ENCODE peak calls at places on chromosomes 6 and 20, in six cellular contexts. D, Y, P, R, X and O are unnamed samples.
A peak's percentile ranks its signal among the peaks of the same experiment; 100 is the strongest.

GRCh38 chr20:44730441-44730840 is 15.2 kb upstream of the KCNK15 start:
- DNase-seq in D (no peak), Y (no peak), P (no peak), R (peak; percentile 77), X (no peak), O (no peak)

GRCh38 chr6:31874836-31875572 is 3.8 kb downstream of the SLC44A4 start:
- DNase-seq in D (no peak), Y (no peak), P (no peak), R (peak; percentile 66), X (no peak), O (no peak)

GRCh38 chr6:169251371-169251802 is 2.3 kb downstream of the THBS2 start:
- DNase-seq in D (no peak), Y (no peak), P (no peak), R (no peak), X (peak; percentile 10), O (no peak)

GRCh38 chr6:53311586-53311935 is 37.2 kb downstream of the ELOVL5 start:
- DNase-seq in D (no peak), Y (no peak), P (no peak), R (no peak), X (no peak), O (no peak)

GRCh38 chr6:152085533-152085932 is 278.1 kb downstream of the ESR1 start:
- DNase-seq in D (no peak), Y (no peak), P (no peak), R (peak; percentile 24), X (no peak), O (no peak)

GRCh38 chr6:1075444-1075843 is 236.5 kb upstream of the FOXQ1 start:
- DNase-seq in D (no peak), Y (no peak), P (no peak), R (peak; percentile 42), X (no peak), O (no peak)

GRCh38 chr6:154488802-154489437 is 21.6 kb downstream of the CNKSR3 start:
- DNase-seq in D (no peak), Y (no peak), P (no peak), R (peak; percentile 74), X (no peak), O (no peak)

GRCh38 chr6:88135578-88136114 is 30.5 kb downstream of the CNR1 start:
- DNase-seq in D (no peak), Y (no peak), P (no peak), R (no peak), X (no peak), O (no peak)

GRCh38 chr6:40473026-40473425 is 114.1 kb downstream of the LRFN2 start:
- DNase-seq in D (no peak), Y (no peak), P (no peak), R (no peak), X (no peak), O (no peak)

GRCh38 chr6:129212081-129212480 is 329.1 kb downstream of the LAMA2 start:
- DNase-seq in D (no peak), Y (no peak), P (no peak), R (no peak), X (no peak), O (no peak)

GRCh38 chr6:33313105-33313708 is 671 bp downstream of the TAPBP start:
- DNase-seq in D (peak; percentile 94), Y (peak; percentile 60), P (no peak), R (peak; percentile 31), X (peak; percentile 46), O (no peak)

GRCh38 chr20:50958733-50959542 is at the start of gene MOCS3:
- DNase-seq in D (peak; percentile 92), Y (peak; percentile 86), P (peak; percentile 84), R (peak; percentile 93), X (peak; percentile 86), O (peak; percentile 79)

GRCh38 chr20:63929071-63929470 is 27.1 kb downstream of the UCKL1 start:
- DNase-seq in D (no peak), Y (no peak), P (no peak), R (no peak), X (no peak), O (no peak)

GRCh38 chr6:27575594-27576361 is 102.9 kb upstream of the ZNF184 start:
- DNase-seq in D (no peak), Y (no peak), P (no peak), R (no peak), X (no peak), O (no peak)

GRCh38 chr6:35139924-35140524 is 1.1 kb downstream of the TCP11 start:
- DNase-seq in D (no peak), Y (peak; percentile 47), P (no peak), R (peak; percentile 82), X (peak; percentile 35), O (no peak)

GRCh38 chr6:13859871-13860555 is 45.7 kb upstream of the MCUR1 start:
- DNase-seq in D (peak; percentile 70), Y (no peak), P (no peak), R (no peak), X (no peak), O (no peak)

GRCh38 chr20:62816031-62816878 is 595 bp upstream of the COL9A3 start:
- DNase-seq in D (no peak), Y (no peak), P (no peak), R (peak; percentile 17), X (no peak), O (no peak)
- H3K4me3 ChIP-seq in D (peak overlapping the region; percentile 4), Y (peak overlapping the region; percentile 15), P (no peak overlapping the region), R (peak overlapping the region; percentile 18), X (peak overlapping the region; percentile 34), O (peak overlapping the region; percentile 51)

DNA sequence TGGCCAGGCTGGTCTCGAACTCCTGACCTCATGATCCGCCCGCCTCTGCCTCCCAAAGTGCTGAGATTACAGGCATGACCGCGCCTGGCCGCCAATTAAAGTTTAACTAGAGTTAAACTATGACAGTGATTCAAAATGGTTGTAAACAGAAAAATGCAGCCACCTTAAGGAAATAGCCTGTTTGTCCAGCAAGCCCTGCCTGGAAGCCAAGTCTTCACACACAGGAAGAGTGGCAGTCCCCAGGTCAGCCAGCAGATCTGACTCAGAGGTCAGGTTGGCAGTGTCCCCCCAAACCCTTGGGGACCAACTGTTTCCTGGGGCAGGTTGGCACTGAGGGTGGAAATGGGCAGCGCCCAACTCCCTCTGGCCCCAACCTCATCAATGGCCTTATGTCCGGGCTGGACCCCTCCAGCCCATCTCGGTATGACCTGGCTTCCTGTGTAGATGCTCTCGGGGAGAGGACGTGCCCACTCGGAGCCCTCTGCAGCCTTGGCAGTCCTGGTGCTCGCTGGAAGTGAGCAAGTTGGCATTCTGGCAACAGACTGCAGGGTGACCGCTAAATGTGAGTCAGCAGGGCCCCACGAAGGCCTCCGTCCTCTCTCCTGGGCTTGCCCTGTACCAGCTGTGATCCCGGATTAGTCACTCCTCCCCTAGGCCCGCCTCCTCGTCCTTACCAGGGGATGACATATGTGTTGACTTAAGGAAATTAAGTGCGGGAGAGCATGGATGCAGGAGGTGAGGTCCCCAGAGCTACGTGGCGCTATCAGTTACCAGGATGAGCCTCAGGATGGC is 9.7 kb upstream of the HSP90AB1 start:
- DNase-seq in D (peak; percentile 92), Y (peak; percentile 90), P (peak; percentile 91), R (peak; percentile 97), X (peak; percentile 95), O (peak; percentile 91)
- TF ChIP-seq POLR2A in D (no peak), Y (no peak), P (no peak), R (peak; percentile 74), X (no peak), O (no peak)

DNA sequence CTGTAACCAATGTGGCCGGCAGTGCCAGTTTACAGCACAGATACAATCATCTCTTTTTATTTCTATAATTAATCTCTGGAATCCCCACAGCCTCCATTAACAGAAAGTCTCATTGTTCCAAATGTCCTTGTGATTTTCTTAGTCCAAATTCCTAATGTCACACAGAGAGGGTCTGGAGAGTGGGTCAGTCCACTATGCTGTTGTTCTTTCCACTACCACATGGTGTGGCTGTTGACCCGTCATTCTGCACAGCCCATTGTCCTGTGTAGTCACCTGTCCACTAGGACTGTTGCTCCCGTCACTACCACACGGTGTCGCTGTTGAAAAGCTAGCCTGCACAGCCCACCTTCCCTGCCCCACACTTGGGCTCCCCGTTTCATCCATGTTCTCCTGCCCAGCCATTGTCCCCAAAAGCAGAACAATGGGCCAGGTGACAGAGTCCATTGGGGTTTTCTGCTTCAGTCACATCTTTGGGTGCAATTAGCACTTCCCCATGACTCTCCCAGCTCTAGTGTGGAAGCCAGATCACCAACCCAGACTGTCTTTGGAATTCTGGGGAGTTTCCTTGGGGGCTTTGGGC is 8.6 kb upstream of the LBP start:
- DNase-seq in D (no peak), Y (no peak), P (no peak), R (no peak), X (no peak), O (no peak)
- TF ChIP-seq CTCF in D (peak; percentile 41), Y (peak; percentile 33), P (no peak), R (peak; percentile 31), X (no peak), O (no peak)

DNA sequence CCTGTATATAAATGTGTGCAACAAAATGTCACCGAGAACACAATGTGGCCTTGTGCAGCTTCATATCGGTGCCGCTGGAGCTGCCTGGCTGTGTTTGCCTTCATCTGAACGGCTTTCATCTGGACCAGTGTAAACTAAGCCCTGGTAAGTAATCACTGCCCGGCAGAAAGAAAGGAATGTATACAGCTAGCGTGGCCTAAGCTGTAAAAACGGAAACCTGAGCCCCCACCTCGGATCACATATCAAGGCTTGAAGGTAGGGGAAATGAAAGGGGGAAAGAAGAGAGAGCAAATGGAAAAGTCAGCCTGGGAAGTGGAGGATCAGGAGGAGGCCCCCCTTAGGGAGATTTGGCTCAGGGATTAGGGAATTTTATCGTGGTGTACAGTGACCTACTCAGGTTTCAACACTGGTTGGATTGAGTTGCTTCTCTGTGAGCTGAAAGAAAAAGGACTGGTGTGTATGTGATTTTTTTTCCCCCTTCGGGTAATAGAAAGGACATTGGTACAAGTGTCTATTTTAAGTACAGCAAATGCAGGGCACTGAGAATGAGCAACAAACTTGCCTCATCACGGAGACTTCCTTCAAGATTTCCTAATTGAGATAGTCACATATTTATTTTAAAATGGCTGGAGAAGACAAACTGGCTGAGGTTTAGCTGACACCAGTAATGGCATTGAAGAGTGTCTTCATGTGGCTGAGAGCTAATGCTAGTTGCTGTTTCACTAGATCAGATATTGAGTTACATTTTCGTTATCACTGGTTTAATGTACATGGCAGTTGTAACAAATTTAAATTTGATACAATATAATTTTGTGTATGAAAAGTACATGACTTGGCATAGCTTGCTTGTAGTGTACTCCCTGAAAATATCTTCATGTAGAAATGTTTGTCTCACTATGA is 3.5 kb downstream of the SOBP start:
- DNase-seq in D (no peak), Y (peak; percentile 17), P (no peak), R (peak; percentile 67), X (peak; percentile 57), O (no peak)
- H3K4me3 ChIP-seq in D (no peak overlapping the region), Y (peak overlapping the region; percentile 58), P (no peak overlapping the region), R (peak overlapping the region; percentile 21), X (peak overlapping the region; percentile 94), O (peak overlapping the region; percentile 72)

DNA sequence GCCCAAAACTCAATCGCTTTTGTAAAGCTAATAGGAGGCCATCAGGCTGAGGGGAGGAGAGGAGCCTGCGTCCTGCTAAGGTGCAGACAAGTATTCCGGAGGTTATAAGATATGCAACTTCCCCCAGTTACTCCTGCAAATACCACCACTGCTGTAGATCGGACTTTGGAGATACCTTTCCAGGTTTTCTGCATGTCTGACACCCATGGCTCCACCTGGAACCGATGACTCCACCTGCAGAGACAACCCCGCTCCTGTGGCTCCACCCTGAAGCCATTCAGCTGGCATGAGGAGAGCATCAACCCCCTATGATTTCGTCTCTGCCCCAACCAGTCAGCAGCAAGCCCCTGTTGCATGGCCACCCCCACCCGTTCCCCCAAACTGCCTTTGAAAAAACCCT is 59.7 kb upstream of the SAMD5 start:
- DNase-seq in D (no peak), Y (no peak), P (no peak), R (no peak), X (no peak), O (no peak)
- TF ChIP-seq POLR2A in D (no peak), Y (no peak), P (no peak), R (no peak), X (no peak), O (no peak)